ENCODE peak calls at places on chromosome 15, in ten cellular contexts. U is MCF 10A; C is esophagus squamous epithelium; W is activated CD8-positive, alpha-beta memory T cell treated with anti-CD3 and anti-CD28 coated beads for 48 hours; M is naive thymus-derived CD8-positive, alpha-beta T cell; F is iPS-NIHi11; D is cardiac muscle cell; T is SHP77; R is GM13977; Y is stimulated activated CD4-positive, alpha-beta T cell treated with anti-CD3 and anti-CD28 coated beads, Interleukin-4, amount 100 ng/mL, for 1 hour. L is an unnamed sample.

GRCh38 chr15:63504979-63505841 is 817 bp downstream of the USP3 start:
- DNase-seq in U (peak), C (no peak), W (no peak), M (peak), F (peak), D (peak), T (peak), R (no peak), Y (peak), L (no peak)

GRCh38 chr15:34838282-34838681 is 42.9 kb upstream of the ACTC1 start:
- DNase-seq in U (no peak), C (no peak), W (no peak), M (no peak), F (no peak), D (no peak), T (no peak), R (no peak), Y (no peak), L (no peak)

GRCh38 chr15:51103330-51103729 is 8.6 kb upstream of the TNFAIP8L3 start:
- DNase-seq in U (no peak), C (no peak), W (no peak), M (no peak), F (no peak), D (no peak), T (no peak), R (no peak), Y (no peak), L (no peak)

GRCh38 chr15:44550256-44550655 is 13.3 kb downstream of the EIF3J start:
- DNase-seq in U (peak), C (no peak), W (no peak), M (no peak), F (no peak), D (no peak), T (no peak), R (no peak), Y (no peak), L (no peak)

GRCh38 chr15:81950841-81951414 is 94.9 kb downstream of the MEX3B start:
- DNase-seq in U (no peak), C (no peak), W (no peak), M (no peak), F (peak), D (peak), T (no peak), R (no peak), Y (no peak), L (no peak)

GRCh38 chr15:63587527-63587926 is 9.7 kb upstream of the FBXL22 start:
- DNase-seq in U (peak), C (no peak), W (no peak), M (no peak), F (no peak), D (no peak), T (no peak), R (no peak), Y (no peak), L (peak)

GRCh38 chr15:35448294-35448693 is 97.7 kb downstream of the DPH6 start:
- DNase-seq in U (peak), C (no peak), W (no peak), M (no peak), F (no peak), D (no peak), T (no peak), R (no peak), Y (no peak), L (no peak)

GRCh38 chr15:51737538-51738305 is at the start of gene LYSMD2:
- DNase-seq in U (peak), C (no peak), W (peak), M (peak), F (peak), D (peak), T (peak), R (peak), Y (peak), L (peak)

GRCh38 chr15:69893863-69894262 is 203.9 kb downstream of the TLE3 start:
- DNase-seq in U (peak), C (no peak), W (no peak), M (no peak), F (peak), D (no peak), T (no peak), R (no peak), Y (no peak), L (peak)

GRCh38 chr15:85837011-85837433 is 42.3 kb upstream of the KLHL25 start:
- DNase-seq in U (peak), C (no peak), W (no peak), M (no peak), F (no peak), D (no peak), T (peak), R (no peak), Y (no peak), L (peak)

GRCh38 chr15:99925661-99926461 is 192.6 kb upstream of the LYSMD4 start:
- DNase-seq in U (peak), C (peak), W (peak), M (peak), F (peak), D (peak), T (no peak), R (peak), Y (peak), L (peak)

GRCh38 chr15:31461375-31461774 is 134.7 kb downstream of the KLF13 start:
- DNase-seq in U (no peak), C (no peak), W (no peak), M (no peak), F (no peak), D (no peak), T (no peak), R (no peak), Y (no peak), L (no peak)

GRCh38 chr15:80777836-80778620 is 1.1 kb upstream of the CEMIP start:
- DNase-seq in U (peak), C (no peak), W (no peak), M (no peak), F (no peak), D (no peak), T (no peak), R (no peak), Y (no peak), L (no peak)

GRCh38 chr15:45549831-45550230 is 27.3 kb upstream of the SLC30A4 start:
- DNase-seq in U (peak), C (no peak), W (no peak), M (no peak), F (no peak), D (no peak), T (no peak), R (no peak), Y (no peak), L (no peak)

GRCh38 chr15:73599934-73600333 is 33.3 kb downstream of the NPTN start:
- DNase-seq in U (peak), C (no peak), W (no peak), M (no peak), F (no peak), D (no peak), T (no peak), R (no peak), Y (no peak), L (no peak)

GRCh38 chr15:39153718-39154117 is 427.2 kb upstream of the THBS1 start:
- DNase-seq in U (no peak), C (no peak), W (no peak), M (no peak), F (no peak), D (no peak), T (peak), R (no peak), Y (no peak), L (peak)

GRCh38 chr15:78979456-78980320 is 34.8 kb upstream of the CTSH start:
- DNase-seq in U (peak), C (no peak), W (no peak), M (no peak), F (peak), D (peak), T (peak), R (peak), Y (no peak), L (peak)

GRCh38 chr15:93179072-93179471 is 90.1 kb upstream of the RGMA start:
- DNase-seq in U (peak), C (no peak), W (no peak), M (no peak), F (no peak), D (peak), T (no peak), R (no peak), Y (no peak), L (no peak)

GRCh38 chr15:62075595-62076279 is 9.0 kb downstream of the C2CD4A start:
- DNase-seq in U (peak), C (no peak), W (no peak), M (no peak), F (no peak), D (no peak), T (peak), R (no peak), Y (no peak), L (peak)

GRCh38 chr15:90872481-90873184 is 4.2 kb downstream of the FURIN start:
- DNase-seq in U (peak), C (no peak), W (no peak), M (no peak), F (no peak), D (no peak), T (no peak), R (peak), Y (peak), L (no peak)

GRCh38 chr15:82056900-82057825 is 11.3 kb upstream of the MEX3B start:
- DNase-seq in U (no peak), C (no peak), W (no peak), M (no peak), F (no peak), D (no peak), T (no peak), R (no peak), Y (no peak), L (no peak)

GRCh38 chr15:57973534-57973933 is 92.0 kb downstream of the ALDH1A2 start:
- DNase-seq in U (no peak), C (no peak), W (no peak), M (no peak), F (no peak), D (no peak), T (no peak), R (no peak), Y (no peak), L (no peak)

GRCh38 chr15:56343879-56344278 is 21.3 kb upstream of the TEX9 start:
- DNase-seq in U (no peak), C (no peak), W (no peak), M (no peak), F (no peak), D (no peak), T (no peak), R (no peak), Y (no peak), L (no peak)

GRCh38 chr15:49877117-49877860 is 241.7 kb downstream of the ATP8B4 start:
- DNase-seq in U (no peak), C (no peak), W (no peak), M (no peak), F (no peak), D (no peak), T (no peak), R (no peak), Y (no peak), L (no peak)

GRCh38 chr15:25170113-25170731 is 215.4 kb downstream of the SNRPN start:
- DNase-seq in U (no peak), C (no peak), W (no peak), M (no peak), F (no peak), D (no peak), T (no peak), R (peak), Y (no peak), L (no peak)

L was measured in T47D.